ENCODE peak calls at places on chromosomes 6 and 20, in nine cellular contexts. One of them, this sample, is unnamed.

GRCh38 chr20:13638162-13638495 is 603 bp downstream of the TASP1 start:
- DNase-seq in foreskin fibroblast: no peak
- DNase-seq in AG04450: no peak
- DNase-seq in GM06990: no peak
- DNase-seq in RPMI7951: peak; percentile 35
- DNase-seq in left kidney: peak; percentile 80
- DNase-seq in memory B cell: no peak
- DNase-seq in Caki2: no peak
- DNase-seq in central memory CD4-positive, alpha-beta T cell: no peak
- DNase-seq in this sample: no peak

GRCh38 chr6:17115251-17116089 is 13.6 kb downstream of the STMND1 start:
- DNase-seq in foreskin fibroblast: peak; percentile 88
- DNase-seq in AG04450: peak; percentile 77
- DNase-seq in GM06990: no peak
- DNase-seq in RPMI7951: peak; percentile 78
- DNase-seq in left kidney: peak; percentile 43
- DNase-seq in memory B cell: no peak
- DNase-seq in Caki2: peak; percentile 76
- DNase-seq in central memory CD4-positive, alpha-beta T cell: no peak
- DNase-seq in this sample: no peak

GRCh38 chr6:38188677-38189335 is 369.3 kb downstream of the ZFAND3 start:
- DNase-seq in foreskin fibroblast: no peak
- DNase-seq in AG04450: no peak
- DNase-seq in GM06990: no peak
- DNase-seq in RPMI7951: no peak
- DNase-seq in left kidney: no peak
- DNase-seq in memory B cell: no peak
- DNase-seq in Caki2: no peak
- DNase-seq in central memory CD4-positive, alpha-beta T cell: no peak
- DNase-seq in this sample: no peak

GRCh38 chr6:91464201-91464600 is 877.3 kb upstream of the MAP3K7 start:
- DNase-seq in foreskin fibroblast: no peak
- DNase-seq in AG04450: no peak
- DNase-seq in GM06990: no peak
- DNase-seq in RPMI7951: no peak
- DNase-seq in left kidney: no peak
- DNase-seq in memory B cell: no peak
- DNase-seq in Caki2: no peak
- DNase-seq in central memory CD4-positive, alpha-beta T cell: no peak
- DNase-seq in this sample: no peak

GRCh38 chr6:106975699-106976032 is 1.1 kb upstream of the CD24 start:
- DNase-seq in foreskin fibroblast: peak; percentile 46
- DNase-seq in AG04450: no peak
- DNase-seq in GM06990: no peak
- DNase-seq in RPMI7951: no peak
- DNase-seq in left kidney: peak; percentile 82
- DNase-seq in memory B cell: no peak
- DNase-seq in Caki2: peak; percentile 46
- DNase-seq in central memory CD4-positive, alpha-beta T cell: no peak
- DNase-seq in this sample: no peak

GRCh38 chr6:129748212-129748900 is 38.4 kb upstream of the ARHGAP18 start:
- DNase-seq in foreskin fibroblast: peak; percentile 53
- DNase-seq in AG04450: no peak
- DNase-seq in GM06990: peak; percentile 68
- DNase-seq in RPMI7951: peak; percentile 79
- DNase-seq in left kidney: peak; percentile 21
- DNase-seq in memory B cell: peak; percentile 27
- DNase-seq in Caki2: peak; percentile 29
- DNase-seq in central memory CD4-positive, alpha-beta T cell: peak; percentile 61
- DNase-seq in this sample: no peak

GRCh38 chr6:75098709-75099108 is 107.1 kb downstream of the COL12A1 start:
- DNase-seq in foreskin fibroblast: peak; percentile 97
- DNase-seq in AG04450: peak; percentile 92
- DNase-seq in GM06990: no peak
- DNase-seq in RPMI7951: peak; percentile 94
- DNase-seq in left kidney: peak; percentile 58
- DNase-seq in memory B cell: no peak
- DNase-seq in Caki2: peak; percentile 88
- DNase-seq in central memory CD4-positive, alpha-beta T cell: no peak
- DNase-seq in this sample: no peak

GRCh38 chr6:48474764-48475674 is 364.0 kb upstream of the PTCHD4 start:
- DNase-seq in foreskin fibroblast: peak; percentile 24
- DNase-seq in AG04450: no peak
- DNase-seq in GM06990: no peak
- DNase-seq in RPMI7951: no peak
- DNase-seq in left kidney: no peak
- DNase-seq in memory B cell: no peak
- DNase-seq in Caki2: no peak
- DNase-seq in central memory CD4-positive, alpha-beta T cell: no peak
- DNase-seq in this sample: no peak

GRCh38 chr6:37646986-37647764 is 50.5 kb downstream of the MDGA1 start:
- DNase-seq in foreskin fibroblast: no peak
- DNase-seq in AG04450: no peak
- DNase-seq in GM06990: no peak
- DNase-seq in RPMI7951: no peak
- DNase-seq in left kidney: no peak
- DNase-seq in memory B cell: no peak
- DNase-seq in Caki2: no peak
- DNase-seq in central memory CD4-positive, alpha-beta T cell: no peak
- DNase-seq in this sample: no peak

GRCh38 chr6:108441141-108441540 is 119.6 kb upstream of the FOXO3 start:
- DNase-seq in foreskin fibroblast: peak; percentile 39
- DNase-seq in AG04450: no peak
- DNase-seq in GM06990: no peak
- DNase-seq in RPMI7951: no peak
- DNase-seq in left kidney: no peak
- DNase-seq in memory B cell: no peak
- DNase-seq in Caki2: no peak
- DNase-seq in central memory CD4-positive, alpha-beta T cell: no peak
- DNase-seq in this sample: no peak

GRCh38 chr20:44020406-44021148 is 105.9 kb downstream of the TOX2 start:
- DNase-seq in foreskin fibroblast: no peak
- DNase-seq in AG04450: no peak
- DNase-seq in GM06990: no peak
- DNase-seq in RPMI7951: no peak
- DNase-seq in left kidney: peak; percentile 44
- DNase-seq in memory B cell: no peak
- DNase-seq in Caki2: no peak
- DNase-seq in central memory CD4-positive, alpha-beta T cell: no peak
- DNase-seq in this sample: peak; percentile 33

GRCh38 chr20:3890410-3890751 is 1.2 kb downstream of the PANK2 start:
- DNase-seq in foreskin fibroblast: peak; percentile 67
- DNase-seq in AG04450: no peak
- DNase-seq in GM06990: no peak
- DNase-seq in RPMI7951: peak; percentile 53
- DNase-seq in left kidney: peak; percentile 61
- DNase-seq in memory B cell: no peak
- DNase-seq in Caki2: peak; percentile 50
- DNase-seq in central memory CD4-positive, alpha-beta T cell: peak; percentile 12
- DNase-seq in this sample: no peak

GRCh38 chr6:133055527-133055966 is 185.6 kb upstream of the EYA4 start:
- DNase-seq in foreskin fibroblast: no peak
- DNase-seq in AG04450: no peak
- DNase-seq in GM06990: no peak
- DNase-seq in RPMI7951: no peak
- DNase-seq in left kidney: peak; percentile 21
- DNase-seq in memory B cell: no peak
- DNase-seq in Caki2: no peak
- DNase-seq in central memory CD4-positive, alpha-beta T cell: no peak
- DNase-seq in this sample: no peak

GRCh38 chr6:32761548-32761947 is 1.8 kb downstream of the HLA-DQB2 start:
- DNase-seq in foreskin fibroblast: no peak
- DNase-seq in AG04450: no peak
- DNase-seq in GM06990: no peak
- DNase-seq in RPMI7951: no peak
- DNase-seq in left kidney: no peak
- DNase-seq in memory B cell: no peak
- DNase-seq in Caki2: no peak
- DNase-seq in central memory CD4-positive, alpha-beta T cell: no peak
- DNase-seq in this sample: no peak

GRCh38 chr6:26550250-26550993 is 12.3 kb downstream of the HMGN4 start:
- DNase-seq in foreskin fibroblast: peak; percentile 85
- DNase-seq in AG04450: no peak
- DNase-seq in GM06990: peak; percentile 87
- DNase-seq in RPMI7951: peak; percentile 74
- DNase-seq in left kidney: peak; percentile 89
- DNase-seq in memory B cell: peak; percentile 50
- DNase-seq in Caki2: peak; percentile 74
- DNase-seq in central memory CD4-positive, alpha-beta T cell: peak; percentile 20
- DNase-seq in this sample: peak; percentile 11

GRCh38 chr6:87656857-87657256 is 45.2 kb downstream of the AKIRIN2 start:
- DNase-seq in foreskin fibroblast: no peak
- DNase-seq in AG04450: no peak
- DNase-seq in GM06990: peak; percentile 15
- DNase-seq in RPMI7951: peak; percentile 25
- DNase-seq in left kidney: no peak
- DNase-seq in memory B cell: no peak
- DNase-seq in Caki2: no peak
- DNase-seq in central memory CD4-positive, alpha-beta T cell: peak; percentile 18
- DNase-seq in this sample: no peak

This sample was measured in NCI-H187.